ENCODE peak calls at places on chromosomes 7 and 10, in seven cellular contexts. P is AG08396; O is HFFc6; Y is T-helper 9 cell; G is stimulated activated CD8-positive, alpha-beta memory T cell treated with anti-CD3 and anti-CD28 coated beads, Interleukin-4, amount 100 ng/mL, for 1 hour; Q is RCC 7860; K is SW 1271. A is an unnamed sample.

GRCh38 chr10:95445223-95445836 is 115.8 kb downstream of the SORBS1 start:
- DNase-seq in K (no peak), O (peak), Q (peak), P (peak), G (no peak), Y (no peak), A (peak)

GRCh38 chr7:123041085-123041484 is 45.6 kb upstream of the TAS2R16 start:
- DNase-seq in K (no peak), Q (no peak), O (no peak), G (no peak), Y (no peak), P (no peak), A (no peak)

GRCh38 chr7:147911224-147911623 is 679.3 kb upstream of the C7orf33 start:
- DNase-seq in Q (no peak), P (no peak), Y (no peak), O (no peak), G (no peak), K (no peak), A (no peak)

GRCh38 chr7:8411103-8411502 is 22.3 kb upstream of the NXPH1 start:
- DNase-seq in G (no peak), K (no peak), P (no peak), Q (no peak), O (no peak), Y (no peak), A (no peak)

GRCh38 chr7:47039899-47040298 is 542.0 kb downstream of the TNS3 start:
- DNase-seq in O (no peak), P (peak), Q (no peak), Y (no peak), K (no peak), G (no peak), A (no peak)

GRCh38 chr10:115606081-115606480 is 512.9 kb downstream of the ATRNL1 start:
- DNase-seq in P (no peak), K (no peak), Q (no peak), O (no peak), Y (no peak), G (no peak), A (no peak)

GRCh38 chr7:158710651-158711102 is 6.1 kb upstream of the NCAPG2 start:
- DNase-seq in P (no peak), Q (peak), K (no peak), Y (no peak), O (peak), G (no peak), A (no peak)

GRCh38 chr7:36103837-36104561 is 49.1 kb upstream of the EEPD1 start:
- DNase-seq in O (no peak), P (no peak), Y (no peak), G (no peak), Q (no peak), K (no peak), A (no peak)

GRCh38 chr10:30671011-30671616 is 41.6 kb upstream of the LYZL2 start:
- DNase-seq in G (no peak), Y (peak), P (peak), K (peak), O (peak), Q (peak), A (peak)

GRCh38 chr10:43963379-43963778 is 314.7 kb upstream of the ZNF32 start:
- DNase-seq in Y (no peak), Q (no peak), K (no peak), O (no peak), P (no peak), G (no peak), A (no peak)

GRCh38 chr10:78420946-78421732 is 387.5 kb downstream of the RPS24 start:
- DNase-seq in P (no peak), Q (no peak), Y (no peak), G (no peak), K (no peak), O (no peak), A (no peak)

GRCh38 chr7:69808401-69808800 is 210.1 kb downstream of the AUTS2 start:
- DNase-seq in P (no peak), O (no peak), G (no peak), Y (no peak), Q (no peak), K (no peak), A (no peak)

GRCh38 chr7:4613855-4614548 is 68.1 kb upstream of the FOXK1 start:
- DNase-seq in P (peak), Q (no peak), O (no peak), K (no peak), Y (no peak), G (no peak), A (no peak)

GRCh38 chr10:32981760-32982159 is 23.7 kb upstream of the ITGB1 start:
- DNase-seq in P (no peak), K (no peak), Y (no peak), O (peak), G (no peak), Q (peak), A (peak)